ENCODE peak calls at places on chromosomes 2 and 18, in nine cellular contexts. B, Z, Q, O, C, N, G, V and H are unnamed samples.

GRCh38 chr2:75310915-75311314 is 111.6 kb upstream of the TACR1 start:
- DNase-seq in B (no peak), Z (no peak), Q (no peak), O (peak), C (no peak), N (no peak), G (no peak), V (no peak), H (no peak)

GRCh38 chr2:179991344-179991743 is 15.8 kb downstream of the CWC22 start:
- DNase-seq in B (no peak), Z (peak), Q (no peak), O (no peak), C (no peak), N (peak), G (no peak), V (no peak), H (no peak)

GRCh38 chr2:9136997-9137819 is 69.4 kb upstream of the ASAP2 start:
- DNase-seq in B (no peak), Z (no peak), Q (no peak), O (no peak), C (peak), N (no peak), G (no peak), V (peak), H (no peak)

GRCh38 chr2:8761529-8762164 is 75.8 kb downstream of the KIDINS220 start:
- DNase-seq in B (no peak), Z (no peak), Q (no peak), O (peak), C (no peak), N (no peak), G (no peak), V (no peak), H (no peak)

GRCh38 chr2:84676295-84676694 is 160.0 kb downstream of the DNAH6 start:
- DNase-seq in B (no peak), Z (no peak), Q (no peak), O (no peak), C (no peak), N (no peak), G (no peak), V (no peak), H (no peak)

GRCh38 chr18:1104265-1104792 is 199.7 kb downstream of the ADCYAP1 start:
- DNase-seq in B (no peak), Z (no peak), Q (no peak), O (peak), C (no peak), N (no peak), G (no peak), V (no peak), H (no peak)

GRCh38 chr2:60553496-60553991 is at the start of gene BCL11A:
- DNase-seq in B (no peak), Z (peak), Q (no peak), O (peak), C (peak), N (peak), G (peak), V (peak), H (peak)

GRCh38 chr2:1739961-1740713 is 4.2 kb downstream of the PXDN start:
- DNase-seq in B (no peak), Z (no peak), Q (peak), O (peak), C (peak), N (peak), G (no peak), V (no peak), H (no peak)

GRCh38 chr2:235050992-235051351 is 99.2 kb downstream of the SH3BP4 start:
- DNase-seq in B (peak), Z (no peak), Q (peak), O (peak), C (peak), N (peak), G (peak), V (peak), H (peak)

GRCh38 chr2:105431367-105432088 is 32.7 kb upstream of the FHL2 start:
- DNase-seq in B (no peak), Z (no peak), Q (peak), O (no peak), C (no peak), N (peak), G (peak), V (no peak), H (no peak)

GRCh38 chr18:79507546-79508480 is 112.1 kb downstream of the NFATC1 start:
- DNase-seq in B (peak), Z (no peak), Q (peak), O (peak), C (peak), N (peak), G (peak), V (peak), H (no peak)

GRCh38 chr2:189661957-189662321 is 680 bp downstream of the ASNSD1 start:
- DNase-seq in B (no peak), Z (no peak), Q (no peak), O (no peak), C (no peak), N (no peak), G (no peak), V (no peak), H (no peak)

GRCh38 chr2:217816396-217816869 is 186.4 kb downstream of the TNS1 start:
- DNase-seq in B (no peak), Z (no peak), Q (no peak), O (peak), C (no peak), N (peak), G (peak), V (no peak), H (no peak)

GRCh38 chr2:54556659-54557121 is 100.6 kb downstream of the SPTBN1 start:
- DNase-seq in B (no peak), Z (no peak), Q (peak), O (peak), C (no peak), N (no peak), G (no peak), V (no peak), H (no peak)

GRCh38 chr2:217714268-217714643 is 288.5 kb downstream of the TNS1 start:
- DNase-seq in B (peak), Z (no peak), Q (peak), O (peak), C (no peak), N (peak), G (peak), V (no peak), H (no peak)

GRCh38 chr2:47249427-47249826 is 94.3 kb upstream of the STPG4 start:
- DNase-seq in B (no peak), Z (no peak), Q (no peak), O (peak), C (no peak), N (no peak), G (no peak), V (no peak), H (no peak)

GRCh38 chr2:214410918-214411554 is at the start of gene VWC2L:
- DNase-seq in B (peak), Z (peak), Q (peak), O (peak), C (no peak), N (peak), G (peak), V (peak), H (peak)

GRCh38 chr2:161991991-161992390 is 82.0 kb downstream of the DPP4 start:
- DNase-seq in B (no peak), Z (no peak), Q (no peak), O (no peak), C (no peak), N (no peak), G (no peak), V (no peak), H (no peak)

GRCh38 chr2:201882353-201883095 is 76.2 kb downstream of the CDK15 start:
- DNase-seq in B (no peak), Z (no peak), Q (no peak), O (peak), C (no peak), N (peak), G (no peak), V (no peak), H (no peak)

GRCh38 chr2:18473241-18473841 is 87.1 kb downstream of the RDH14 start:
- DNase-seq in B (peak), Z (no peak), Q (no peak), O (peak), C (no peak), N (no peak), G (peak), V (no peak), H (peak)

GRCh38 chr2:200741468-200742202 is 70.1 kb upstream of the BZW1 start:
- DNase-seq in B (no peak), Z (peak), Q (no peak), O (no peak), C (no peak), N (no peak), G (no peak), V (peak), H (no peak)

GRCh38 chr18:45715212-45715780 is 8.7 kb upstream of the SLC14A1 start:
- DNase-seq in B (no peak), Z (no peak), Q (no peak), O (no peak), C (no peak), N (no peak), G (no peak), V (no peak), H (no peak)

GRCh38 chr2:212428685-212429480 is 109.7 kb downstream of the ERBB4 start:
- DNase-seq in B (no peak), Z (no peak), Q (no peak), O (no peak), C (no peak), N (no peak), G (no peak), V (no peak), H (no peak)

GRCh38 chr2:8847400-8847799 is 10.0 kb upstream of the KIDINS220 start:
- DNase-seq in B (no peak), Z (no peak), Q (no peak), O (peak), C (no peak), N (no peak), G (no peak), V (no peak), H (no peak)

GRCh38 chr2:241560883-241561474 is 2.4 kb downstream of the BOK start:
- DNase-seq in B (no peak), Z (no peak), Q (no peak), O (no peak), C (no peak), N (peak), G (no peak), V (peak), H (no peak)

GRCh38 chr18:77102246-77103040 is 30.1 kb downstream of the MBP start:
- DNase-seq in B (no peak), Z (no peak), Q (no peak), O (peak), C (no peak), N (no peak), G (no peak), V (no peak), H (no peak)

GRCh38 chr2:105888625-105889024 is 143.9 kb downstream of the NCK2 start:
- DNase-seq in B (no peak), Z (peak), Q (no peak), O (peak), C (no peak), N (no peak), G (no peak), V (no peak), H (no peak)

GRCh38 chr18:79405781-79406575 is 10.2 kb downstream of the NFATC1 start:
- DNase-seq in B (peak), Z (no peak), Q (peak), O (no peak), C (peak), N (peak), G (peak), V (peak), H (no peak)

GRCh38 chr2:36809046-36809445 is 112.5 kb downstream of the VIT start:
- DNase-seq in B (no peak), Z (no peak), Q (no peak), O (no peak), C (no peak), N (no peak), G (no peak), V (no peak), H (no peak)

GRCh38 chr2:136809987-136810386 is 44.6 kb downstream of the THSD7B start:
- DNase-seq in B (no peak), Z (no peak), Q (no peak), O (no peak), C (no peak), N (no peak), G (no peak), V (no peak), H (no peak)

GRCh38 chr2:73739101-73739500 is 2.0 kb upstream of the TPRKB start:
- DNase-seq in B (no peak), Z (no peak), Q (no peak), O (no peak), C (no peak), N (no peak), G (no peak), V (no peak), H (no peak)

GRCh38 chr2:205323929-205324328 is 358.4 kb upstream of the NRP2 start:
- DNase-seq in B (no peak), Z (no peak), Q (no peak), O (peak), C (no peak), N (no peak), G (no peak), V (no peak), H (no peak)

GRCh38 chr2:8626572-8626971 is 55.3 kb upstream of the ID2 start:
- DNase-seq in B (no peak), Z (peak), Q (no peak), O (no peak), C (no peak), N (no peak), G (no peak), V (no peak), H (no peak)

DNA sequence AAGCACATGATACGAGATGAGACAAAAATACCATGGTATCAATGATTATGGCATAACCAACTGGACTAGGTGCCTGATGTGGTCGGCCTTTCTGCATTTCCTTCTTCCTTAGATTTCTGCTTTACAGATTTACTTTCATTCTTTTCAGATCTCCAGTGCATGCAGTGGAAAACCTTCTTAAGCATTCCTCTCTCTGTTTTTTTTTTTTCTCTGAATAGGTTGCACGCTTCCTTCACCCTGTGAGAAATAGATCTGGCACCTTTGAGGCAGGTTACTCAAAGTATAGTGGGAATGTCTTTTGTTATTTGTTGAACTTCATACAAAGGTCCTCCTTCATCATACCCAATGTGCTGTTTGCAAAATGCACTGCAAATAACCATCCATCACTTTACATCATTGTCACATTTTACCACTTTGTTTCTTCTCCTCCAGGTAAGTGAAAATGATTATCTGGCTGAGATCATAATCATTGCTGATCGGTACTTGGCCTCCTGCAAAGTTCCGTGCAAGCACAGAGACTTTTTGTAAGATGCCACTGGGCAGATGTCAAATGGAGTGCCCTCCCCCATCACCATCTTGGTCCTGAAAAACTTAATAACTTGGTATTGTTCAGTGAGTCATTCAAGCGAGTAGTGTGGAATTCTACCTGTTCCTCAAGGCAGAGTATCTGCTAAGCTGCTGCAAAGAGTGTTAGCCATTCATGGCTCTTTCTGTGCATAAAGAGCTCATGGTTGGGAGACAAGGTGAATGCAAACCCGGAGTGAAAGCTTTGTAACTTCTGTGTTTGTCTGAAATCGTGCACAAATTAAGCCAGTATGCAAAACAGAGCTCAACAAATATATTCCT is 30.0 kb upstream of the KLHL14 start:
- DNase-seq in B (no peak), Z (no peak), Q (no peak), O (no peak), C (no peak), N (no peak), G (no peak), V (no peak), H (no peak)
- H3K4me3 ChIP-seq in B (no peak), Z (no peak), Q (no peak), O (no peak), C (no peak), N (no peak), G (no peak), V (no peak), H (no peak)

GRCh38 chr2:139201516-139201915 is 421.3 kb upstream of the NXPH2 start:
- DNase-seq in B (no peak), Z (no peak), Q (no peak), O (no peak), C (no peak), N (no peak), G (no peak), V (no peak), H (no peak)

GRCh38 chr2:139196754-139197153 is 416.6 kb upstream of the NXPH2 start:
- DNase-seq in B (no peak), Z (no peak), Q (no peak), O (no peak), C (no peak), N (no peak), G (no peak), V (no peak), H (no peak)
- TF ChIP-seq CTCF in B (no peak), Z (no peak), Q (no peak), O (no peak), C (no peak), N (no peak), G (no peak), V (no peak), H (no peak)

GRCh38 chr2:170818294-170819104 is 1.8 kb downstream of the GAD1 start:
- DNase-seq in B (no peak), Z (no peak), Q (no peak), O (no peak), C (peak), N (no peak), G (no peak), V (no peak), H (no peak)
- H3K4me3 ChIP-seq in B (peak), Z (peak), Q (peak), O (no peak), C (peak), N (no peak), G (peak), V (peak), H (peak)

GRCh38 chr2:11588228-11589110 is 54.6 kb downstream of the GREB1 start:
- DNase-seq in B (no peak), Z (no peak), Q (no peak), O (no peak), C (peak), N (no peak), G (no peak), V (no peak), H (no peak)

GRCh38 chr2:11592671-11593574 is 59.1 kb downstream of the GREB1 start:
- DNase-seq in B (no peak), Z (no peak), Q (no peak), O (no peak), C (no peak), N (no peak), G (no peak), V (no peak), H (no peak)

GRCh38 chr2:11590193-11590592 is 56.3 kb downstream of the GREB1 start:
- DNase-seq in B (no peak), Z (no peak), Q (no peak), O (no peak), C (peak), N (no peak), G (no peak), V (no peak), H (no peak)

GRCh38 chr2:11585071-11585470 is 51.2 kb downstream of the GREB1 start:
- DNase-seq in B (peak), Z (no peak), Q (no peak), O (no peak), C (peak), N (no peak), G (no peak), V (no peak), H (no peak)

DNA sequence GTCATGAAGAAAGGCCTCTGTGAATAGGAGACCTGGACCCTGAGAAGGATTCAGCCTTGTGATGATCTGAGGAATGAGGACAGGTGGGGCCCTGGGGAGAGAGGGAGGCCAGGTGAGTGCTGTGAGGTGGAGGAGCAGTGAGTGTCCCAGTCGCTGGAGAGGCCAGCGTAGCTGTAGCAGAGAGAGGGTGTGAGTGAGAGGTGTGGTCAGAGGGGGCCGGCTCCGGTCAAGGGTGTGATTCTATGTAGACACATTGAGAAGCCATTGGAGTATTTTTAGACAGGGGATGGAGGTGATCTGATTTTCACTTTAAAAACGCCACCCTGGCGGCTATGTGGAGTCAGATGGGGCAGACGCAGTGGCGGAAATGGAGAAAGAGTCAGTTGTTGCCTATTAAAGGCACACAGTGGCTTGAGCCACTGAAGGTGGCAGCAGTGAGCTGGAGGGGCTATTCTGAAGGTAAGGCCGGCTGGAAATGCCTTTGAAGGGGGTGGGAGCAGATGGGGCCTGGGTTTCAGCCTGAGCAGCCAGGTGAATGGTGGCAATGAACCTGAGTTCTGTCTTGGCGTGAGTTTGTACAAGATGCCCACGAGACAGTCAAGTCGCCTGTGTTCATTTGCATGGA is 55.6 kb downstream of the GREB1 start:
- DNase-seq in B (no peak), Z (no peak), Q (no peak), O (no peak), C (peak), N (no peak), G (no peak), V (no peak), H (no peak)
- TF ChIP-seq CTCF in B (no peak), Z (peak), Q (no peak), O (peak), C (no peak), N (no peak), G (no peak), V (no peak), H (peak)

GRCh38 chr2:39530423-39530866 is 93.4 kb upstream of the MAP4K3 start:
- DNase-seq in B (no peak), Z (no peak), Q (no peak), O (peak), C (no peak), N (no peak), G (no peak), V (no peak), H (peak)
- H3K4me3 ChIP-seq in B (no peak), Z (no peak), Q (no peak), O (no peak), C (no peak), N (no peak), G (no peak), V (no peak), H (no peak)